ENCODE peak calls at places on chromosomes 13 and 19, in seven cellular contexts. F is right atrium auricular region, O is SK-MEL-5, P is M059J, N is NB4, R is occipital lobe, E is cardiac muscle cell. T is an unnamed sample.

GRCh38 chr19:10829967-10830366 is 6.0 kb downstream of the TMED1 start:
- DNase-seq in F (no peak), O (no peak), P (no peak), N (no peak), R (no peak), E (no peak), T (no peak)

GRCh38 chr19:54673222-54673621 is 10.4 kb downstream of the LILRB4 start:
- DNase-seq in F (no peak), O (no peak), P (no peak), N (no peak), R (no peak), E (no peak), T (no peak)

GRCh38 chr19:47494729-47495128 is 10.7 kb upstream of the KPTN start:
- DNase-seq in F (no peak), O (no peak), P (no peak), N (no peak), R (no peak), E (no peak), T (no peak)

GRCh38 chr13:82438320-82438719 is 1444.0 kb downstream of the SLITRK1 start:
- DNase-seq in F (no peak), O (no peak), P (no peak), N (no peak), R (no peak), E (no peak), T (no peak)

GRCh38 chr13:29359181-29359580 is 236.3 kb downstream of the SLC7A1 start:
- DNase-seq in F (no peak), O (no peak), P (no peak), N (peak), R (no peak), E (no peak), T (no peak)

GRCh38 chr13:46961719-46962118 is 64.9 kb upstream of the HTR2A start:
- DNase-seq in F (no peak), O (peak), P (peak), N (peak), R (peak), E (no peak), T (peak)

GRCh38 chr19:29687244-29687896 is 22.1 kb downstream of the PLEKHF1 start:
- DNase-seq in F (peak), O (no peak), P (peak), N (peak), R (no peak), E (no peak), T (no peak)

GRCh38 chr13:69947577-69947976 is 160.0 kb upstream of the ATXN8OS start:
- DNase-seq in F (no peak), O (no peak), P (no peak), N (no peak), R (no peak), E (no peak), T (no peak)

GRCh38 chr19:37983916-37984315 is 76.9 kb downstream of the SIPA1L3 start:
- DNase-seq in F (no peak), O (peak), P (no peak), N (no peak), R (no peak), E (no peak), T (peak)

GRCh38 chr13:75705395-75705794 is 69.3 kb downstream of the LMO7 start:
- DNase-seq in F (no peak), O (no peak), P (peak), N (no peak), R (no peak), E (no peak), T (no peak)

GRCh38 chr13:97539651-97540230 is 105.8 kb downstream of the RAP2A start:
- DNase-seq in F (no peak), O (no peak), P (no peak), N (no peak), R (no peak), E (no peak), T (peak)

GRCh38 chr13:28376604-28377003 is 118.3 kb downstream of the FLT1 start:
- DNase-seq in F (no peak), O (no peak), P (no peak), N (peak), R (no peak), E (peak), T (no peak)

GRCh38 chr19:9586764-9587163 is 2.5 kb upstream of the ZNF121 start:
- DNase-seq in F (peak), O (peak), P (peak), N (peak), R (peak), E (peak), T (peak)

GRCh38 chr13:107562222-107562621 is 653.1 kb downstream of the LIG4 start:
- DNase-seq in F (no peak), O (no peak), P (no peak), N (no peak), R (no peak), E (no peak), T (no peak)

GRCh38 chr13:92842145-92842544 is 384.5 kb upstream of the GPC6 start:
- DNase-seq in F (no peak), O (no peak), P (peak), N (no peak), R (no peak), E (no peak), T (no peak)

GRCh38 chr19:8355631-8356402 is 8.1 kb upstream of the ANGPTL4 start:
- DNase-seq in F (peak), O (peak), P (peak), N (peak), R (no peak), E (no peak), T (peak)

GRCh38 chr19:53903055-53903680 is 5.9 kb upstream of the CACNG7 start:
- DNase-seq in F (no peak), O (no peak), P (peak), N (peak), R (no peak), E (peak), T (no peak)

GRCh38 chr13:30957258-30957943 is 24.9 kb downstream of the TEX26 start:
- DNase-seq in F (no peak), O (no peak), P (no peak), N (no peak), R (no peak), E (no peak), T (no peak)

GRCh38 chr13:24745861-24746617 is 17.9 kb upstream of the RNF17 start:
- DNase-seq in F (no peak), O (no peak), P (no peak), N (no peak), R (no peak), E (no peak), T (no peak)

GRCh38 chr19:6489278-6490061 is 7.9 kb upstream of the DENND1C start:
- DNase-seq in F (no peak), O (no peak), P (no peak), N (no peak), R (no peak), E (no peak), T (no peak)

T was measured in COLO829.